ENCODE peak calls at places on chromosomes 6 and 20, in eight cellular contexts. L, E, H, Z, X, C, F and A are unnamed samples.

GRCh38 chr6:111096246-111096645 is 8.9 kb downstream of the SLC16A10 start:
- DNase-seq in E (no peak), H (peak), L (peak), F (no peak), Z (no peak), X (peak), C (no peak), A (no peak)

GRCh38 chr6:786946-787763 is 94.2 kb upstream of the EXOC2 start:
- DNase-seq in C (no peak), F (no peak), Z (peak), E (no peak), L (no peak), X (no peak), H (no peak), A (no peak)

GRCh38 chr6:16883414-16883813 is 122.2 kb upstream of the ATXN1 start:
- DNase-seq in H (no peak), C (no peak), Z (no peak), F (no peak), E (no peak), X (no peak), L (no peak), A (no peak)

GRCh38 chr20:34271961-34272360 is 30.7 kb downstream of the ASIP start:
- DNase-seq in Z (no peak), E (no peak), H (no peak), C (no peak), X (no peak), F (peak), L (no peak), A (no peak)

GRCh38 chr6:67986694-67987232 is 648.3 kb upstream of the ADGRB3 start:
- DNase-seq in C (no peak), Z (no peak), H (no peak), E (no peak), F (no peak), X (no peak), L (no peak), A (no peak)

GRCh38 chr20:56439784-56440291 is 27.8 kb downstream of the CASS4 start:
- DNase-seq in F (peak), C (no peak), H (no peak), X (no peak), L (no peak), Z (no peak), E (no peak), A (no peak)

GRCh38 chr6:142844065-142844755 is 100.8 kb downstream of the HIVEP2 start:
- DNase-seq in L (no peak), X (no peak), H (no peak), C (no peak), E (no peak), F (no peak), Z (no peak), A (no peak)

GRCh38 chr20:5793916-5794315 is 43.7 kb downstream of the SHLD1 start:
- DNase-seq in Z (no peak), C (no peak), X (no peak), E (no peak), F (no peak), L (no peak), H (no peak), A (no peak)

GRCh38 chr6:156645106-156645505 is 132.1 kb upstream of the ARID1B start:
- DNase-seq in H (no peak), E (no peak), Z (no peak), X (no peak), F (no peak), L (no peak), C (no peak), A (no peak)

GRCh38 chr20:38073307-38074010 is 39.9 kb downstream of the RPRD1B start:
- DNase-seq in L (no peak), F (peak), H (no peak), Z (peak), C (no peak), X (peak), E (peak), A (no peak)

GRCh38 chr20:35447082-35447789 is 8.2 kb upstream of the CEP250 start:
- DNase-seq in L (peak), X (peak), F (peak), C (peak), E (peak), H (peak), Z (peak), A (peak)

GRCh38 chr6:39189915-39190544 is 39.2 kb downstream of the KCNK5 start:
- DNase-seq in X (peak), Z (peak), E (no peak), F (peak), L (no peak), C (no peak), H (no peak), A (peak)

GRCh38 chr20:49381558-49382493 is 100.6 kb downstream of the KCNB1 start:
- DNase-seq in H (no peak), X (peak), Z (peak), F (peak), E (peak), L (no peak), C (no peak), A (no peak)

GRCh38 chr6:17470209-17470952 is 77.0 kb downstream of the CAP2 start:
- DNase-seq in E (peak), H (no peak), C (no peak), Z (no peak), F (no peak), L (no peak), X (no peak), A (no peak)

GRCh38 chr6:138531387-138531786 is 32.1 kb upstream of the NHSL1 start:
- DNase-seq in X (no peak), E (no peak), Z (no peak), H (no peak), F (no peak), L (no peak), C (no peak), A (no peak)

GRCh38 chr6:7696061-7696460 is 29.8 kb upstream of the BMP6 start:
- DNase-seq in F (no peak), X (no peak), C (no peak), Z (no peak), H (no peak), E (no peak), L (no peak), A (no peak)

GRCh38 chr6:81818778-81819491 is 66.5 kb upstream of the TENT5A start:
- DNase-seq in F (no peak), Z (no peak), L (no peak), H (no peak), E (no peak), C (no peak), X (no peak), A (no peak)

GRCh38 chr6:44157152-44157521 is 1.5 kb upstream of the CAPN11 start:
- DNase-seq in H (no peak), F (no peak), E (no peak), C (no peak), Z (no peak), X (no peak), L (no peak), A (no peak)

GRCh38 chr20:62530643-62531032 is 54.8 kb upstream of the GATA5 start:
- DNase-seq in X (no peak), F (no peak), E (no peak), C (no peak), L (no peak), Z (no peak), H (no peak), A (no peak)

GRCh38 chr20:19886666-19887288 is 128.7 kb downstream of the RIN2 start:
- DNase-seq in C (no peak), X (peak), E (no peak), H (no peak), L (no peak), Z (no peak), F (no peak), A (no peak)

GRCh38 chr20:52105045-52105572 is 86.5 kb downstream of the ZFP64 start:
- DNase-seq in X (no peak), Z (peak), C (no peak), E (no peak), L (no peak), H (no peak), F (peak), A (peak)

GRCh38 chr6:35620706-35621105 is 68.0 kb downstream of the FKBP5 start:
- DNase-seq in X (no peak), H (no peak), Z (no peak), C (no peak), F (no peak), E (no peak), L (no peak), A (no peak)

GRCh38 chr6:35629876-35630378 is 58.8 kb downstream of the FKBP5 start:
- DNase-seq in Z (no peak), E (no peak), F (no peak), L (no peak), H (no peak), X (no peak), C (no peak), A (no peak)

GRCh38 chr6:35622283-35622682 is 66.4 kb downstream of the FKBP5 start:
- DNase-seq in Z (no peak), X (no peak), H (no peak), C (no peak), E (no peak), F (no peak), L (no peak), A (no peak)

GRCh38 chr6:35624341-35625070 is 64.2 kb downstream of the FKBP5 start:
- DNase-seq in Z (peak), C (no peak), E (no peak), H (no peak), F (no peak), X (no peak), L (no peak), A (no peak)
- TF ChIP-seq CTCF in Z (peak), C (peak), E (peak), H (peak), F (peak), X (no peak), L (peak), A (peak)

GRCh38 chr20:15643713-15644112 is 929.5 kb downstream of the KIF16B start:
- DNase-seq in C (no peak), Z (no peak), F (no peak), L (no peak), X (peak), E (no peak), H (no peak), A (no peak)
- TF ChIP-seq CTCF in C (peak), Z (peak), F (peak), L (no peak), X (peak), E (no peak), H (no peak), A (peak)

GRCh38 chr6:154408906-154409500 is 52.4 kb upstream of the IPCEF1 start:
- DNase-seq in L (no peak), X (peak), C (no peak), H (no peak), F (peak), E (no peak), Z (no peak), A (no peak)
- TF ChIP-seq CTCF in L (no peak), X (peak), C (peak), H (no peak), F (peak), E (no peak), Z (peak), A (peak)

GRCh38 chr6:127115032-127115661 is 3.3 kb upstream of the RSPO3 start:
- DNase-seq in C (no peak), F (no peak), Z (no peak), L (no peak), E (no peak), H (no peak), X (no peak), A (no peak)

GRCh38 chr6:127111526-127111925 is 6.9 kb upstream of the RSPO3 start:
- DNase-seq in X (no peak), C (no peak), L (no peak), H (no peak), Z (no peak), F (no peak), E (no peak), A (no peak)

GRCh38 chr6:127110712-127111111 is 7.8 kb upstream of the RSPO3 start:
- DNase-seq in X (no peak), F (no peak), L (no peak), E (no peak), C (no peak), H (no peak), Z (no peak), A (no peak)

GRCh38 chr6:127117979-127118504 is 429 bp upstream of the RSPO3 start:
- DNase-seq in F (no peak), L (no peak), Z (peak), H (no peak), C (no peak), E (peak), X (no peak), A (no peak)

GRCh38 chr6:127114214-127114613 is 4.3 kb upstream of the RSPO3 start:
- DNase-seq in L (no peak), E (no peak), X (no peak), H (no peak), C (no peak), Z (no peak), F (no peak), A (no peak)
- TF ChIP-seq CTCF in L (no peak), E (no peak), X (no peak), H (no peak), C (no peak), Z (no peak), F (no peak), A (no peak)

DNA sequence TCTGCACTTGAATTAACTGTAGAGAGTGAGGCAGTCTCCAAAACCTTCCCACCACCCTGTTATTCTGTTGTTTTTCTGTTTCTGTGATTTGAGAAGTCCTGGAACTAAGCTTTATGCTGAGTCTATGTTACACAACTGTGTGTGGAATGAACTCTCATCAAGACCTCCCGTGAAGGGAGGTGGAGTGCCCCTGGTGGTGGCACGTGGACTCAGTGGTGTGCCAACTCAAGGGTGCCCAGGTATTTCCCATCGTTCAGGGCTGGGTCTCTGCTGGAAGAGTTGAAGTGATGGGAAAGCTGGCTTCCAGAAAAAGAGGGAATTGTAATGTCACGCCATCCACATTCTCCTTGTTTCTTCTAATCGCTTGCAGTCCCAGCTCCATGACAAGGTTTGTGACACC is 374.2 kb downstream of the SMOC2 start:
- DNase-seq in X (peak), L (no peak), H (no peak), F (no peak), Z (no peak), E (no peak), C (no peak), A (no peak)
- TF ChIP-seq CTCF in X (no peak), L (no peak), H (no peak), F (no peak), Z (no peak), E (no peak), C (no peak), A (peak)